ENCODE peak calls at places on chromosomes 2 and 18, in six cellular contexts. One of them, this sample, is unnamed.

GRCh38 chr2:65300134-65300771 is 72.6 kb downstream of the ACTR2 start:
- DNase-seq in coronary artery: peak; percentile 91
- DNase-seq in body of pancreas: peak; percentile 49
- DNase-seq in Peyer's patch: peak; percentile 68
- DNase-seq in hepatocyte: no peak
- DNase-seq in CD4-positive, alpha-beta T cell: no peak
- DNase-seq in this sample: peak; percentile 78

GRCh38 chr2:214737188-214737587 is 72.3 kb downstream of the BARD1 start:
- DNase-seq in coronary artery: no peak
- DNase-seq in body of pancreas: no peak
- DNase-seq in Peyer's patch: no peak
- DNase-seq in hepatocyte: no peak
- DNase-seq in CD4-positive, alpha-beta T cell: no peak
- DNase-seq in this sample: no peak

GRCh38 chr2:63853527-63854310 is 12.0 kb downstream of the UGP2 start:
- DNase-seq in coronary artery: no peak
- DNase-seq in body of pancreas: no peak
- DNase-seq in Peyer's patch: no peak
- DNase-seq in hepatocyte: no peak
- DNase-seq in CD4-positive, alpha-beta T cell: no peak
- DNase-seq in this sample: no peak

GRCh38 chr2:11563784-11564666 is 30.2 kb downstream of the GREB1 start:
- DNase-seq in coronary artery: no peak
- DNase-seq in body of pancreas: no peak
- DNase-seq in Peyer's patch: no peak
- DNase-seq in hepatocyte: no peak
- DNase-seq in CD4-positive, alpha-beta T cell: no peak
- DNase-seq in this sample: no peak

GRCh38 chr18:3151379-3152264 is 68.1 kb downstream of the MYOM1 start:
- DNase-seq in coronary artery: no peak
- DNase-seq in body of pancreas: no peak
- DNase-seq in Peyer's patch: no peak
- DNase-seq in hepatocyte: peak; percentile 35
- DNase-seq in CD4-positive, alpha-beta T cell: no peak
- DNase-seq in this sample: no peak

GRCh38 chr18:10670856-10671255 is 145.0 kb downstream of the NAPG start:
- DNase-seq in coronary artery: no peak
- DNase-seq in body of pancreas: no peak
- DNase-seq in Peyer's patch: no peak
- DNase-seq in hepatocyte: no peak
- DNase-seq in CD4-positive, alpha-beta T cell: no peak
- DNase-seq in this sample: no peak

GRCh38 chr2:60708630-60709320 is 47.3 kb upstream of the PAPOLG start:
- DNase-seq in coronary artery: no peak
- DNase-seq in body of pancreas: no peak
- DNase-seq in Peyer's patch: no peak
- DNase-seq in hepatocyte: no peak
- DNase-seq in CD4-positive, alpha-beta T cell: no peak
- DNase-seq in this sample: no peak

GRCh38 chr2:108351889-108352288 is 25.9 kb upstream of the SULT1C4 start:
- DNase-seq in coronary artery: no peak
- DNase-seq in body of pancreas: no peak
- DNase-seq in Peyer's patch: no peak
- DNase-seq in hepatocyte: no peak
- DNase-seq in CD4-positive, alpha-beta T cell: no peak
- DNase-seq in this sample: no peak

GRCh38 chr2:150232321-150232720 is 255.1 kb downstream of the RND3 start:
- DNase-seq in coronary artery: no peak
- DNase-seq in body of pancreas: no peak
- DNase-seq in Peyer's patch: no peak
- DNase-seq in hepatocyte: no peak
- DNase-seq in CD4-positive, alpha-beta T cell: no peak
- DNase-seq in this sample: no peak
- H3K27ac ChIP-seq in coronary artery: no peak overlapping the region
- H3K27ac ChIP-seq in body of pancreas: no peak overlapping the region
- H3K27ac ChIP-seq in Peyer's patch: no peak overlapping the region
- H3K27ac ChIP-seq in hepatocyte: no peak overlapping the region
- H3K27ac ChIP-seq in CD4-positive, alpha-beta T cell: no peak overlapping the region
- H3K27ac ChIP-seq in this sample: no peak overlapping the region

DNA sequence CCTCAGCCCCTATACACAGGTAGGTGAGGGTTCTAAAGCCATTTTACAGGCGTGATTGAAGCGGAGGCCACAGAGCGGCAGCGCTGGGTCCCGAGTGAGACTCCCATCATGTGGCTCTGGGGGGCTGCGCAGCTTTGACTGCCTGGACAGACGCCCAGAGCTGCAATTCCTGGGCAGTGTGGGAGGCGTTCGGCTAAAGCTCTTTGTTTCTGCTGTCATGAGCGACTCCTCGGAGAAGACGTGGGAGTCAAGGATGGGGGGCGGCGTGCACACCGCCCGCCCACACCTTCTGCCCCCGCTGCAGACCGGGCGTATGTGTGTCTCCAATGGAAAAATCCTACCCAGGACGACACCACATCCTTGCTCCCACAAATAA is 867 bp upstream of the LBH start:
- DNase-seq in coronary artery: no peak
- DNase-seq in body of pancreas: no peak
- DNase-seq in Peyer's patch: no peak
- DNase-seq in hepatocyte: peak; percentile 66
- DNase-seq in CD4-positive, alpha-beta T cell: no peak
- DNase-seq in this sample: no peak
- H3K27ac ChIP-seq in coronary artery: peak overlapping the region; percentile 99
- H3K27ac ChIP-seq in body of pancreas: peak overlapping the region; percentile 49
- H3K27ac ChIP-seq in Peyer's patch: peak overlapping the region; percentile 96
- H3K27ac ChIP-seq in hepatocyte: peak overlapping the region; percentile 92
- H3K27ac ChIP-seq in CD4-positive, alpha-beta T cell: peak overlapping the region; percentile 96
- H3K27ac ChIP-seq in this sample: peak overlapping the region; percentile 97

GRCh38 chr2:143259368-143259958 is 130.2 kb downstream of the ARHGAP15 start:
- DNase-seq in coronary artery: no peak
- DNase-seq in body of pancreas: peak; percentile 73
- DNase-seq in Peyer's patch: peak; percentile 90
- DNase-seq in hepatocyte: peak; percentile 82
- DNase-seq in CD4-positive, alpha-beta T cell: peak; percentile 66
- DNase-seq in this sample: no peak

GRCh38 chr2:143264851-143265250 is 135.6 kb downstream of the ARHGAP15 start:
- DNase-seq in coronary artery: no peak
- DNase-seq in body of pancreas: no peak
- DNase-seq in Peyer's patch: no peak
- DNase-seq in hepatocyte: no peak
- DNase-seq in CD4-positive, alpha-beta T cell: no peak
- DNase-seq in this sample: no peak

GRCh38 chr2:143263045-143263625 is 133.9 kb downstream of the ARHGAP15 start:
- DNase-seq in coronary artery: no peak
- DNase-seq in body of pancreas: no peak
- DNase-seq in Peyer's patch: no peak
- DNase-seq in hepatocyte: no peak
- DNase-seq in CD4-positive, alpha-beta T cell: no peak
- DNase-seq in this sample: no peak

GRCh38 chr2:143258126-143258892 is 129.1 kb downstream of the ARHGAP15 start:
- DNase-seq in coronary artery: no peak
- DNase-seq in body of pancreas: no peak
- DNase-seq in Peyer's patch: no peak
- DNase-seq in hepatocyte: no peak
- DNase-seq in CD4-positive, alpha-beta T cell: no peak
- DNase-seq in this sample: no peak

GRCh38 chr2:143261986-143262784 is 133.0 kb downstream of the ARHGAP15 start:
- DNase-seq in coronary artery: no peak
- DNase-seq in body of pancreas: no peak
- DNase-seq in Peyer's patch: peak; percentile 70
- DNase-seq in hepatocyte: peak; percentile 6
- DNase-seq in CD4-positive, alpha-beta T cell: peak; percentile 51
- DNase-seq in this sample: no peak
- H3K27ac ChIP-seq in coronary artery: no peak overlapping the region
- H3K27ac ChIP-seq in body of pancreas: no peak overlapping the region
- H3K27ac ChIP-seq in Peyer's patch: peak overlapping the region; percentile 32
- H3K27ac ChIP-seq in hepatocyte: no peak overlapping the region
- H3K27ac ChIP-seq in CD4-positive, alpha-beta T cell: peak overlapping the region; percentile 42
- H3K27ac ChIP-seq in this sample: no peak overlapping the region

DNA sequence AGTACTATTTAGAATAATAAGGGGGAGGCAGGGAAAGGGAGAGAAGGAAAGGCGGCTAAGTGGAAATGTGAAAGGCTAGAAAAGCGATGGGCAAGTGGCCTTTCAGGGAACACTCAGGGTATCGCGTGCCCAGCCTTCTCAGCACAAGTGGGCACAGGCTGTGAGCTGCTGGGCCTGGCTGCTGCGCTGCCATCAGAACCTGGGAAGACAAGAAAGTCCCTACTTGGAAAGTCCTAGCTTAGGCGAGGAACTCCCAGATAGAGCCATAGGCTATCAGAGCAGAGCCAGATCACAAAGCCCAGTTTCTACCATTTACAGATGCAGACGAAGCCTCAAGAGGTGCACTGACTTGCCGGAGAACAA is 9.8 kb upstream of the FZD7 start:
- DNase-seq in coronary artery: no peak
- DNase-seq in body of pancreas: no peak
- DNase-seq in Peyer's patch: no peak
- DNase-seq in hepatocyte: no peak
- DNase-seq in CD4-positive, alpha-beta T cell: no peak
- DNase-seq in this sample: no peak
- H3K27ac ChIP-seq in coronary artery: no peak overlapping the region
- H3K27ac ChIP-seq in body of pancreas: no peak overlapping the region
- H3K27ac ChIP-seq in Peyer's patch: no peak overlapping the region
- H3K27ac ChIP-seq in hepatocyte: no peak overlapping the region
- H3K27ac ChIP-seq in CD4-positive, alpha-beta T cell: no peak overlapping the region
- H3K27ac ChIP-seq in this sample: no peak overlapping the region

GRCh38 chr2:45006942-45007287 is 2.3 kb downstream of the SIX2 start:
- DNase-seq in coronary artery: no peak
- DNase-seq in body of pancreas: no peak
- DNase-seq in Peyer's patch: no peak
- DNase-seq in hepatocyte: no peak
- DNase-seq in CD4-positive, alpha-beta T cell: no peak
- DNase-seq in this sample: no peak

GRCh38 chr2:45003586-45004568 is 5.4 kb downstream of the SIX2 start:
- DNase-seq in coronary artery: no peak
- DNase-seq in body of pancreas: no peak
- DNase-seq in Peyer's patch: no peak
- DNase-seq in hepatocyte: no peak
- DNase-seq in CD4-positive, alpha-beta T cell: no peak
- DNase-seq in this sample: no peak

GRCh38 chr2:45006041-45006941 is 3.0 kb downstream of the SIX2 start:
- DNase-seq in coronary artery: no peak
- DNase-seq in body of pancreas: no peak
- DNase-seq in Peyer's patch: no peak
- DNase-seq in hepatocyte: no peak
- DNase-seq in CD4-positive, alpha-beta T cell: no peak
- DNase-seq in this sample: no peak

GRCh38 chr2:45004569-45005181 is 4.6 kb downstream of the SIX2 start:
- DNase-seq in coronary artery: no peak
- DNase-seq in body of pancreas: no peak
- DNase-seq in Peyer's patch: no peak
- DNase-seq in hepatocyte: no peak
- DNase-seq in CD4-positive, alpha-beta T cell: no peak
- DNase-seq in this sample: no peak

GRCh38 chr2:45005261-45006002 is 3.8 kb downstream of the SIX2 start:
- DNase-seq in coronary artery: no peak
- DNase-seq in body of pancreas: no peak
- DNase-seq in Peyer's patch: no peak
- DNase-seq in hepatocyte: no peak
- DNase-seq in CD4-positive, alpha-beta T cell: no peak
- DNase-seq in this sample: no peak
- H3K27ac ChIP-seq in coronary artery: no peak overlapping the region
- H3K27ac ChIP-seq in body of pancreas: no peak overlapping the region
- H3K27ac ChIP-seq in Peyer's patch: no peak overlapping the region
- H3K27ac ChIP-seq in hepatocyte: no peak overlapping the region
- H3K27ac ChIP-seq in CD4-positive, alpha-beta T cell: no peak overlapping the region
- H3K27ac ChIP-seq in this sample: no peak overlapping the region

GRCh38 chr2:48424356-48424755 is 105.6 kb upstream of the STON1 start:
- DNase-seq in coronary artery: no peak
- DNase-seq in body of pancreas: no peak
- DNase-seq in Peyer's patch: no peak
- DNase-seq in hepatocyte: no peak
- DNase-seq in CD4-positive, alpha-beta T cell: no peak
- DNase-seq in this sample: no peak

GRCh38 chr2:48417843-48418838 is 111.8 kb upstream of the STON1 start:
- DNase-seq in coronary artery: no peak
- DNase-seq in body of pancreas: no peak
- DNase-seq in Peyer's patch: no peak
- DNase-seq in hepatocyte: no peak
- DNase-seq in CD4-positive, alpha-beta T cell: no peak
- DNase-seq in this sample: no peak

GRCh38 chr2:48419884-48420511 is 110.0 kb upstream of the STON1 start:
- DNase-seq in coronary artery: no peak
- DNase-seq in body of pancreas: no peak
- DNase-seq in Peyer's patch: no peak
- DNase-seq in hepatocyte: no peak
- DNase-seq in CD4-positive, alpha-beta T cell: no peak
- DNase-seq in this sample: no peak

GRCh38 chr2:48423376-48423775 is 106.6 kb upstream of the STON1 start:
- DNase-seq in coronary artery: no peak
- DNase-seq in body of pancreas: no peak
- DNase-seq in Peyer's patch: no peak
- DNase-seq in hepatocyte: no peak
- DNase-seq in CD4-positive, alpha-beta T cell: no peak
- DNase-seq in this sample: no peak

DNA sequence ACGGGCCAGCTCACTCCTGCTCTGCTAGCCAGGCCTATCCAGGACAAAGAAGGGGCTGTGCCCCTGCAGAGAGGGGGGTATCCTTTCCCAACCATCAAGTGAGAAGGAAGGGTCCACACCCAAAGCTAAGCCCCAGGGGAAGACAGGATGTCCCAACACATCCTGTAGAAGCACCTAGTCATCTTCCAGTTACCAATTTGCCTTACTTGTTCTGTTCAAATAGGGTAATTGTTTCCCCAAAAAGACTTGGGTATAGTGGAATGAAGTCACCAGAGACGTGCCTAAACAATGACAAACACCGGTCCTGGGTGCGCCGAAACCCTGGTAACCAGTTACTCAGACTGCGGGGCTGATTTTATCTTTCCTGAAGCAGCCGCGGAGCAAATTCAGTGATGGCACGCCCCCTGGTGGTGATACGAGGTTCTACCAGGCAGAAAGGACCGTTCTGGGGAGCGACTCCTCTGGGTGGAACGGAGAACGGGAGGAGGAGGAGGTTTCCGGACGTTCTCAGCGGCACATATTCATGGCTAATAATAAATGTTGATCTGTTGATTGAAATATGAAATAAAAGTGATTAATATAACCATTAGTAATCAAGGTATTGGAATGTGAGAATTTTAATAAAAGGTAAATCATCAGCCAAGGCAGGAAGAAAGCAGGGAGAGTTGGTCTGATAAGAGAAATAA is 109.3 kb upstream of the STON1 start:
- DNase-seq in coronary artery: peak; percentile 92
- DNase-seq in body of pancreas: peak; percentile 88
- DNase-seq in Peyer's patch: peak; percentile 95
- DNase-seq in hepatocyte: peak; percentile 92
- DNase-seq in CD4-positive, alpha-beta T cell: peak; percentile 89
- DNase-seq in this sample: peak; percentile 74
- H3K27ac ChIP-seq in coronary artery: peak overlapping the region; percentile 21
- H3K27ac ChIP-seq in body of pancreas: no peak overlapping the region
- H3K27ac ChIP-seq in Peyer's patch: no peak overlapping the region
- H3K27ac ChIP-seq in hepatocyte: no peak overlapping the region
- H3K27ac ChIP-seq in CD4-positive, alpha-beta T cell: no peak overlapping the region
- H3K27ac ChIP-seq in this sample: peak overlapping the region; percentile 4